ENCODE peak calls at places on chromosome 17, in four cellular contexts. C is mucosa of descending colon, U is PC-3, S is fibroblast of mammary gland. I is an unnamed sample.
A peak's percentile ranks its signal among the peaks of the same experiment; 100 is the strongest.

GRCh38 chr17:56994009-56994792 is 16.3 kb downstream of the SCPEP1 start:
- DNase-seq in C (no peak), U (peak; percentile 94), S (peak; percentile 71), I (no peak)

GRCh38 chr17:65527381-65527780 is 34.1 kb downstream of the AXIN2 start:
- DNase-seq in C (no peak), U (no peak), S (no peak), I (no peak)

GRCh38 chr17:60390223-60390622 is 1.7 kb downstream of the USP32 start:
- DNase-seq in C (no peak), U (peak; percentile 58), S (peak; percentile 69), I (peak; percentile 73)

GRCh38 chr17:740240-741055 is 8.1 kb downstream of the TLCD3A start:
- DNase-seq in C (no peak), U (no peak), S (no peak), I (no peak)

GRCh38 chr17:79732804-79733691 is 2.3 kb downstream of the ENPP7 start:
- DNase-seq in C (peak; percentile 47), U (no peak), S (no peak), I (peak; percentile 47)

GRCh38 chr17:60743812-60744211 is 66.2 kb downstream of the BCAS3 start:
- DNase-seq in C (no peak), U (peak; percentile 86), S (no peak), I (peak; percentile 28)

GRCh38 chr17:16363749-16364536 is 10.7 kb upstream of the CENPV start:
- DNase-seq in C (peak; percentile 76), U (peak; percentile 92), S (peak; percentile 75), I (peak; percentile 81)

GRCh38 chr17:43827596-43827995 is 5.3 kb downstream of the MPP3 start:
- DNase-seq in C (no peak), U (no peak), S (no peak), I (no peak)

GRCh38 chr17:15231851-15232516 is 33.1 kb downstream of the PMP22 start:
- DNase-seq in C (no peak), U (no peak), S (no peak), I (no peak)

GRCh38 chr17:60107526-60108257 is 29.0 kb upstream of the HEATR6 start:
- DNase-seq in C (no peak), U (peak; percentile 17), S (peak; percentile 28), I (peak; percentile 56)

GRCh38 chr17:64739316-64740058 is 77.4 kb upstream of the SMURF2 start:
- DNase-seq in C (no peak), U (peak; percentile 42), S (peak; percentile 91), I (peak; percentile 47)

GRCh38 chr17:13638855-13639458 is 37.2 kb upstream of the HS3ST3A1 start:
- DNase-seq in C (no peak), U (peak; percentile 46), S (peak; percentile 31), I (peak; percentile 22)

GRCh38 chr17:14781123-14781522 is 480.2 kb downstream of the HS3ST3B1 start:
- DNase-seq in C (no peak), U (no peak), S (no peak), I (no peak)

GRCh38 chr17:50168319-50168718 is 2.5 kb downstream of the SGCA start:
- DNase-seq in C (peak; percentile 15), U (no peak), S (no peak), I (no peak)

GRCh38 chr17:50166518-50167181 is 845 bp downstream of the SGCA start:
- DNase-seq in C (no peak), U (no peak), S (no peak), I (no peak)

GRCh38 chr17:50165867-50166517 is at the start of gene SGCA:
- DNase-seq in C (no peak), U (no peak), S (no peak), I (no peak)

GRCh38 chr17:50169121-50169764 is 3.4 kb downstream of the SGCA start:
- DNase-seq in C (no peak), U (peak; percentile 80), S (peak; percentile 73), I (peak; percentile 81)

GRCh38 chr17:50167371-50167770 is 1.6 kb downstream of the SGCA start:
- DNase-seq in C (no peak), U (no peak), S (no peak), I (no peak)
- TF ChIP-seq CTCF in C (no peak), U (no peak), S (no peak), I (no peak)

GRCh38 chr17:17749025-17749772 is 67.9 kb downstream of the RAI1 start:
- DNase-seq in C (no peak), U (no peak), S (no peak), I (no peak)

GRCh38 chr17:17749921-17750320 is 68.7 kb downstream of the RAI1 start:
- DNase-seq in C (no peak), U (peak; percentile 42), S (peak; percentile 49), I (peak; percentile 67)

GRCh38 chr17:17745476-17746455 is 64.5 kb downstream of the RAI1 start:
- DNase-seq in C (no peak), U (no peak), S (no peak), I (no peak)

GRCh38 chr17:17748604-17749003 is 67.3 kb downstream of the RAI1 start:
- DNase-seq in C (no peak), U (no peak), S (no peak), I (no peak)

DNA sequence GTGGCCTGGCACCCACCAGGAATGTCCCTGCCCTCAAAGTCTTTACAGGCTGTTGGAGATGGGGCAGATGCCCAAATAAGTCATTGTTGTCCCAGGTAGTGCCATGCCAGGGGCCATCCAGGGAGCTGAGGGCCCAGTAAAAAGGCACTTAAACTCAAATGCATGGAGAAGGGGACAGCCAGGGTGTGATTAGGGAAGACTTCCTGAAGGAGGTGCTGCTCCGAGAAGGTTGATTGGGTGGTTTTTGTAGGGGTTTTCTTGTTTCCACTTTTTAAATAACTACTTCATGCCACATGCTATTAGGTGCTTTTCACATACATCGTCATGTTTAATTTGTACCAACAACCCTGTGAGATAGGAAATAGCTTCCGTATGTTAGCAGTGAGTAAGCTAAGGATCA is 66.9 kb downstream of the RAI1 start:
- DNase-seq in C (no peak), U (no peak), S (no peak), I (no peak)
- TF ChIP-seq CTCF in C (no peak), U (peak; percentile 52), S (no peak), I (no peak)

DNA sequence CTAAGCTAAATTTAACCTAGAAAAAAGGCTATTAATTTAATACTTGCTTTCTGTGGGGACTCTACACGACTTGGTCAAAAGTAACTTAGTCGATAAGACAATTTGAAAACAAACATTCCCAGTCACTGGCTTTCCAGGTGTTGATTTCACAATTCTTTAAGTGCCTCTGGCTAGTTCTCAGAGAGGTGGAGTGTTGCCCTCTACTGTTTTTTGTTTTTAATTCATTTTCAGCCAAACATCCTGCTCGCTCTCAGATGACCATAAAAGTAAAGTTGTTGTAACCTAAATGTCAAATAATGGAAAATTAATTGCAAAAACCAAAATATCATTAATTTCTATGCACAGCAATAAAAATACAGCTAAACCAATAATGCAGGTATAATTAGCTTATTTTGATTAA is 107.1 kb downstream of the MYO1D start:
- DNase-seq in C (no peak), U (peak; percentile 20), S (peak; percentile 8), I (peak; percentile 22)
- TF ChIP-seq CTCF in C (no peak), U (peak; percentile 44), S (no peak), I (peak; percentile 21)

DNA sequence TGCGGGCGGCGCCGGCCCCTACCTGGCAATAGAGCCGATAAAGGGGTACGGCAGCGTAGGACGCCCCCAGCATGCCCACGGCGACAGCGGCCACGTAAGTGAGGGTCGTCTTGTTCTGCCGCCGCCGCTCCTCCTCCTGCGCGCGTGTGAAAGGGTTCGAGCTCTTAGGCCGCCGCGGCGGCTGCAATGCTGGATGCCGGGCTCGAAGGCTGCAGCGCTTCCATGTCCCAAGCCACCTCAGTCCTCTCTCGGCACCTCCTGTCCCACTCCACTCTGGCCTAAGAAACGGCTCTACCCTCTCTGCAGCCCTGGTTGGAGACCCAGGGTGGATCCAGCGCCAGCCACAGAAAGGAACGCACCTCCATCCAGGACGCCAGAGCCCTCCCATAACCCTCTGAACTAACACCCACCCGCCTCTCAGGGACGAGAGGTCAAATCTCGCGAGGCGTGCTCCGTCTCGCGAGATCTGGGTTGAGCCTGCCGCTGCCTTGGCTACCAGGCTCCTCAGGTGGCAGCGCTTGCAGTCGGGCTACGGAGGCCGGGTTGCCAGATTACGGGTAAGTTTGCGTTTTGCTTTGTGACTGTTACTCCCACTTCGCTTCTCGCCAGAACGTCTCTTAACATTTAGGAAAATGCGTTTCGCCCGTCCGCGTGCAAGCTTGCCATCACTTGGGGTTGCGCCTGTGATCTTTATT is at the start of the genes COX11 and STXBP4:
- DNase-seq in C (peak; percentile 97), U (peak; percentile 100), S (peak; percentile 97), I (peak; percentile 98)
- TF ChIP-seq CTCF in C (no peak), U (peak; percentile 67), S (no peak), I (no peak)

GRCh38 chr17:78206298-78206697 is 7.8 kb upstream of the BIRC5 start:
- DNase-seq in C (no peak), U (no peak), S (no peak), I (no peak)
- TF ChIP-seq CTCF in C (no peak), U (no peak), S (no peak), I (peak; percentile 25)

GRCh38 chr17:2070241-2071023 is 15.5 kb downstream of the HIC1 start:
- DNase-seq in C (no peak), U (no peak), S (no peak), I (no peak)
- TF ChIP-seq CTCF in C (no peak), U (no peak), S (no peak), I (no peak)

GRCh38 chr17:72575542-72576233 is 454.9 kb downstream of the SOX9 start:
- DNase-seq in C (no peak), U (no peak), S (peak; percentile 48), I (no peak)

GRCh38 chr17:72571813-72572396 is 451.1 kb downstream of the SOX9 start:
- DNase-seq in C (no peak), U (no peak), S (no peak), I (no peak)

GRCh38 chr17:72574675-72575510 is 454.1 kb downstream of the SOX9 start:
- DNase-seq in C (no peak), U (no peak), S (no peak), I (no peak)

GRCh38 chr17:72576289-72576759 is 455.5 kb downstream of the SOX9 start:
- DNase-seq in C (no peak), U (no peak), S (no peak), I (no peak)

DNA sequence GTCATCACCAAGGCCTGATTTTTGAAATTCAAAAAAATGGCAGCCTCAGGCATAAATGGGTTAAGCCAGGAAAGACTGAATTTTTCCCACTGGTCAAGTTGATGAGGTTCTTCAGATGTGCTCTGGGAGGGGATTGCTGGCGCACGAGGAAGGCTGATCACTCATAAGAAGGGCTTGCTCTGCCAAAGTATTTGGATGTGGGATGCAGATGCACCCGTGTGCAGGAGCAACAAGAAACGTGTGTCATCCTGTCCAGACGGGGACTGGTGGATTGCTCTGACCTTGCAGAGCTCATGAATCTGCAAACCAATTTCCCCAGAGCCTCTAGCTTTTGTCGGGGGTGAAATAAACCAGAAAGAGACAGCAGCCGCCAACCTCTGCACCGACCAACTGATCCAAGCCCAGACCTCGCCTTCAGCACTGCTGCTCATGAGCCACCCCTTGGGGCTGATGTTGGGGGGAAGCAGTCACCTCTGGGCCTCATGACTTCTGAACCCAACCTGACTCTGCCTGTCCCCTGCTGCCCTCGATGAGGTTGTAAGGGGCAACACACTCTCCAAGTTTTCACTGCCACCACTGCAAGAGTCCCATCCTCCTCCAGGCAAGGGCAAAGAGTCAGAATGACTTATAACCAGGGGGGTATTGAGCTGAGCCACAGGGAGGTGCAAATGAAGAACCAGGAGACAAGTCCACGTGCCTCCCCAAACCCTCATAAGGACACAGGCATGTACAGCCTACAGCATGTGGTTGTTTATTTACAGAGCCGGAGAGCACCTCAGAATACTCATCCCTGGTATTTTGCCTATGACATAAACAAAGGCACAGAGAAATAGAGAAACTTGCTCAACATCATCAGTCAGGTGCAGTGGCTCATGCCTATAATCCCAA is 452.0 kb downstream of the SOX9 start:
- DNase-seq in C (no peak), U (no peak), S (peak; percentile 81), I (peak; percentile 22)
- TF ChIP-seq CTCF in C (no peak), U (no peak), S (no peak), I (no peak)